ENCODE peak calls at places on chromosome 14, in five cellular contexts. I is activated gamma-delta T cell treated with anti-CD3 and anti-CD28 coated beads, Interleukin-2, amount 50 U/mL, for 16 hours; Y is Kasumi-1; C is lower lobe of right lung; S is uterus. R is an unnamed sample.

GRCh38 chr14:90624732-90625444 is 191.3 kb downstream of the TTC7B start:
- DNase-seq in I (no peak), Y (no peak), C (no peak), S (no peak), R (no peak)

GRCh38 chr14:37443461-37443860 is 151.6 kb downstream of the FOXA1 start:
- DNase-seq in I (no peak), Y (no peak), C (no peak), S (no peak), R (no peak)

GRCh38 chr14:30993071-30993470 is 32.4 kb upstream of the AP4S1 start:
- DNase-seq in I (no peak), Y (no peak), C (no peak), S (no peak), R (no peak)

GRCh38 chr14:77141592-77142288 is at the start of gene ZDHHC22:
- DNase-seq in I (no peak), Y (no peak), C (no peak), S (no peak), R (no peak)

GRCh38 chr14:71320734-71321555 is 413.7 kb downstream of the PCNX1 start:
- DNase-seq in I (peak; percentile 46), Y (no peak), C (peak; percentile 81), S (peak; percentile 68), R (peak; percentile 86)

GRCh38 chr14:50943261-50943942 is 881 bp downstream of the PYGL start:
- DNase-seq in I (no peak), Y (peak; percentile 61), C (peak; percentile 70), S (peak; percentile 81), R (peak; percentile 75)

GRCh38 chr14:38507299-38507698 is 251.4 kb upstream of the CLEC14A start:
- DNase-seq in I (no peak), Y (no peak), C (no peak), S (no peak), R (no peak)

GRCh38 chr14:95218006-95218405 is 60.7 kb upstream of the DICER1 start:
- DNase-seq in I (no peak), Y (no peak), C (no peak), S (no peak), R (no peak)

GRCh38 chr14:96136361-96136760 is 68.3 kb upstream of the BDKRB2 start:
- DNase-seq in I (no peak), Y (no peak), C (no peak), S (no peak), R (no peak)

GRCh38 chr14:54085841-54086240 is 129.2 kb upstream of the BMP4 start:
- DNase-seq in I (no peak), Y (no peak), C (no peak), S (no peak), R (no peak)

GRCh38 chr14:36020120-36021029 is 156.1 kb downstream of the PTCSC3 start:
- DNase-seq in I (no peak), Y (no peak), C (no peak), S (no peak), R (no peak)